ENCODE peak calls at places on chromosomes 16 and 17, in six cellular contexts. H, W, F, K, Y and M are unnamed samples.

GRCh38 chr17:46872421-46872820 is 21.0 kb downstream of the WNT9B start:
- DNase-seq in H (no peak), W (no peak), F (no peak), K (no peak), Y (no peak), M (no peak)

GRCh38 chr17:16968786-16969185 is 3.1 kb downstream of the TNFRSF13B start:
- DNase-seq in H (no peak), W (no peak), F (no peak), K (no peak), Y (peak), M (no peak)

GRCh38 chr16:86495756-86496261 is 14.5 kb upstream of the FOXF1 start:
- DNase-seq in H (no peak), W (no peak), F (no peak), K (no peak), Y (no peak), M (no peak)

GRCh38 chr17:2701996-2702741 is 9.4 kb downstream of the CLUH start:
- DNase-seq in H (no peak), W (peak), F (no peak), K (no peak), Y (no peak), M (no peak)

GRCh38 chr17:1485311-1485747 is 7.2 kb downstream of the MYO1C start:
- DNase-seq in H (peak), W (peak), F (no peak), K (peak), Y (peak), M (peak)

GRCh38 chr17:12342609-12343248 is 322.1 kb downstream of the MAP2K4 start:
- DNase-seq in H (peak), W (no peak), F (no peak), K (peak), Y (peak), M (peak)

GRCh38 chr16:10009691-10010090 is 172.5 kb downstream of the GRIN2A start:
- DNase-seq in H (no peak), W (no peak), F (no peak), K (no peak), Y (peak), M (no peak)

GRCh38 chr16:30010817-30011504 is at the start of gene DOC2A:
- DNase-seq in H (no peak), W (no peak), F (no peak), K (no peak), Y (no peak), M (no peak)

GRCh38 chr17:56679767-56680422 is 86.4 kb downstream of the NOG start:
- DNase-seq in H (no peak), W (no peak), F (no peak), K (no peak), Y (no peak), M (no peak)

GRCh38 chr16:81582655-81583441 is 138.2 kb downstream of the CMIP start:
- DNase-seq in H (no peak), W (peak), F (no peak), K (no peak), Y (no peak), M (no peak)

GRCh38 chr16:74760007-74760767 is 14.4 kb downstream of the FA2H start:
- DNase-seq in H (no peak), W (no peak), F (peak), K (no peak), Y (peak), M (peak)

GRCh38 chr17:18230288-18231141 is 5.1 kb downstream of the LLGL1 start:
- DNase-seq in H (no peak), W (no peak), F (no peak), K (no peak), Y (no peak), M (no peak)

GRCh38 chr17:79791354-79792123 is 5.3 kb downstream of the CBX8 start:
- DNase-seq in H (no peak), W (no peak), F (no peak), K (no peak), Y (no peak), M (no peak)

GRCh38 chr17:64150237-64151015 is 20.5 kb upstream of the ERN1 start:
- DNase-seq in H (no peak), W (peak), F (no peak), K (peak), Y (no peak), M (peak)

GRCh38 chr16:47660540-47660939 is 199.4 kb downstream of the PHKB start:
- DNase-seq in H (no peak), W (no peak), F (no peak), K (no peak), Y (no peak), M (no peak)

GRCh38 chr16:47666434-47666833 is 205.3 kb downstream of the PHKB start:
- DNase-seq in H (no peak), W (no peak), F (no peak), K (no peak), Y (no peak), M (no peak)

GRCh38 chr16:47667956-47668355 is 206.8 kb downstream of the PHKB start:
- DNase-seq in H (no peak), W (no peak), F (peak), K (no peak), Y (no peak), M (no peak)

DNA sequence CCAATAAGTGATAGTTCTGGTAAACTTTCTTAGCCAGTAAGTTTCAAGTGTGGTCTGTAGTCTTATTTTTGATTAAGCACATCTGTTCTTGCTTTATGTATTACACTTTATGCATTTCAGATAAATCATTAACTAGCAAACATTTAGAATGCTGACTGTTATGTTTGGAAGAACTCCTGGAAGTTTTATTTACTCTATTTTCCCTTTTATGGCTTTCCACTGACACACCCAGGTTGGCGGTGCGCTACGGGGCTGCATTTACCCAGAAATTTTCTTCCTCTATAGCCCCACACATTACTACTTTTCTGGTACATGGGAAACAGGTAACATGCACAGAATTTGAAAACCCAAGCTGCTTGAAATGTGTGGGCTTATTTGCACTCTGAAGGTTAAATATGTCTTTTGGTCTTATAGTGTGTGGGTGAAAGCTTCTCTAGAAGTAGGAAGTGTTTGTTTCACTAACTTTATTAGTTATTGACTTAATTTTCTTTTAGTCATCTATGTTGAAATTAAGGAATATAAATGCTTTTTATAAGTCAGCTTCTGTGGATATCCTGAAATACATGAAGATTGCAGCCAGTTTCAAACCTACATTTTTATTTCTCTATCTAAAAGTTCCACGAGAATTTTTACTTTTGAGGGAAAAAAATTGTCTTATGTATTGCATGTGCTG is 203.7 kb downstream of the PHKB start:
- DNase-seq in H (peak), W (peak), F (peak), K (peak), Y (no peak), M (no peak)
- H3K4me3 ChIP-seq in H (no peak), W (no peak), F (no peak), K (no peak), Y (no peak), M (no peak)

DNA sequence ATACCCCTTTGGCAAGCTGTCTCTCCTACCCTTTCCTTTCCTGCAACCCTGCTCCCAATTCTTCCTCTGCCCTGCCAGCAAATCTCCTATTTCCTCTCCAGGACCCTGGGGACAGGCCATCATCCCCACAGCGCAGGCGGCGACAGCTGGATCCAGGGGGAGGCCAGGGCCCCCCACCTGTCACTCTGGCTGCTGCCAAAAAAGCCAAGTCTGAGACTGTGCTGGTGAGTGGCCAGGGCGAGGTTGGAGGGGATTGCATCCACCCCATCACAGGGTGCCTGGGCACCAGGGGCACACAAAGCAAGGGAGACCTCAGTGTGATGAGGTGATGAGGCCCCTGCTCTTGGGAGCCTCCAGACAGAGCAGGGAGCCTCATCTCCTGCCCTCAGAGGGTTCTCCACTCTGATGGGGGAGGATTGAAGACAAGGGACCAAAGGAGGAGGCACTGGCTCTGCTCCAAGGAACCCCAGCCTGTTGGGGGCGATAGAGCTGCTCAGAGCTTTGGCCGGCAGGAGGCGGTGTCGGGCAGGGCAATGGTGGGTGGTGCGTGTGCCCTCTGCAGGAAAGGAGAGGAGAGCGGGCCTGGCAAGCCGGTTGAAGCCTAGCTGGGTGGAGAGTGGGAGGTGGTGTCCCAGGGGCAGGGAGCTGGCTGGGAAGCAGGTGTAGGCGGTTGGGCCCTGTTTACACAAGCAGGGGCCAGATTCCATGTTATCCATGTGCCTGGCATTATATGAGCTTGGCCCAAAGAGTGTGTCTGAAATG is 15.6 kb upstream of the PDK2 start:
- DNase-seq in H (peak), W (peak), F (no peak), K (peak), Y (peak), M (peak)
- TF ChIP-seq CTCF in H (peak), W (no peak), F (peak), K (peak), Y (peak), M (peak)

DNA sequence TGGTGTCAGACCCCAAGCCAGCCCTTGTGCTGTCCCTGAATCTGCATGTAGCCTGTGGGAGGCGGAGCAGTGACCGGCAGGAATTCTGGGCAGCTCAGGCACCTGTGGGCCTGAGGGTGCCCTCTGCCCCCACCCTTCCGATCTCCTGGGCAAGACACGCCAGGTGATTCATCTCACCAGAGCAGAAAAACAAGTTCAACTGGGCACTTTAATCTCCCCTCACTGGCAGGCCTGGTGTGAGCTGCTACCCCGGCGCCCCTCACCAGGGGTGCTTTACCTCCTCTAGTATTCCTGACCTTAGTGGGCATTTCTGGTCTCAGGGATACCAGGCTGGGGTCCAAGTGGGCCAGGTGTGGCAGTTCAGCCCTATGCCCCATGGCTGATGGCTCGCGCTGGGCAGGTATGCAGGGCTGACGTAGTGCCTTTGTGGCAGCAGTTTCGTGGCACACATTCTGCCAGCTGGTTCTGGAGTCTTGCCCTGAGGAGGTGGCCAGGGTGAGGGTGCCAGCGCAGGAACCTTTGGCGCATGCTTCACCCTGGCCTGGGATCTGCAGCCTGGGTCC is 6.0 kb downstream of the ERBB2 start:
- DNase-seq in H (peak), W (peak), F (no peak), K (peak), Y (no peak), M (no peak)
- H3K4me3 ChIP-seq in H (no peak), W (no peak), F (no peak), K (no peak), Y (no peak), M (no peak)

DNA sequence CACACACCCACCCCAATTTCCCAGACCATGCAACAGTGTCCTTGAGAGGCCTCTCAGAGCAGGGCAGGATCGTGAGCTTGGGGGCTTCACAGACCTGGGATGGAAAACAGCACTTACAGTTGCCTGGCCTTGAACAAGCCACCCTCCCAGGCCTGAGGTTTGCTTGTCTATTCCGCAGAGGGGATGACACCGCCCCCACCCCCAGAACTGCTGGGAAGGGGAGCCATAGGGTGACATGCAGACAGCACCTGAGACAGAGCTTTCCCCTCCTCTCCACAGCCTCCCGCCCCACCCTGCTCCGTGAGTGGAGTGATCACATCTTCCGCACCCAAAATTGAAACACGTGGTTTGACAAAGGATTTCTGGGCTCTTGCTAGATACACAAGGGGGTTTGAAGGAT is 131.5 kb upstream of the TNRC6C start:
- DNase-seq in H (no peak), W (no peak), F (no peak), K (no peak), Y (no peak), M (no peak)
- TF ChIP-seq CTCF in H (no peak), W (no peak), F (no peak), K (no peak), Y (no peak), M (no peak)

DNA sequence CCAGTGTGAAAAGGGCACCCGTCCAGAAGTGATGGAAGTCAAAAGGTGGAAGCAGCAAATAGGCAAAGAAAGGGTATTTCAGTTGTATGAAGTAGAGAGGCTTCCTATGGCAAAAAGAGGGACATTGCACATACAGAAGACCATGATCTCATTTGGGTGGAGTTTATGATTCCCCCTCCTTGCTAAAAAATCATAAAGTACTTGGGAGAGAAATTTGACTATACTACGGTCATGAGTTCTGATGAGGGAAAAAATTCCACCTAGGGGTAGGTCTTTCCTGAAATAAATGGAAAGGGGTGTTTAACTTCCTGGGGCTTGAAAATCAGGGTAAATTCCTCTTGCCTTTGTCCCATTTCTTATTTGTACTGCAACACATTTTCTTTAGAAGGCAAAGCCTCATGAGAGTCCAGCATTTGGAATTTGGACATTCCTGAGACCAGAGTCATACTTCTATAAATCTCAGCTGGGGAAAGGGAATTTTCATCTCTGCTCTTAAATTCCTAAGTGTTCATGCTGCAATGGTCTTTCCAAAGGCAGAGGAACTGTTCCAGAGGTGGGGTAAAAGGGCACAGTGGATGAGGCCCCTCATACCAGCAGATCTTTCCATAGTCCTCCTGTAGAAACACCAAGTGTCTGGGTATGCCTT is 5.8 kb downstream of the LYRM1 start:
- DNase-seq in H (no peak), W (no peak), F (peak), K (no peak), Y (no peak), M (peak)
- H3K4me3 ChIP-seq in H (no peak), W (no peak), F (no peak), K (no peak), Y (no peak), M (no peak)

DNA sequence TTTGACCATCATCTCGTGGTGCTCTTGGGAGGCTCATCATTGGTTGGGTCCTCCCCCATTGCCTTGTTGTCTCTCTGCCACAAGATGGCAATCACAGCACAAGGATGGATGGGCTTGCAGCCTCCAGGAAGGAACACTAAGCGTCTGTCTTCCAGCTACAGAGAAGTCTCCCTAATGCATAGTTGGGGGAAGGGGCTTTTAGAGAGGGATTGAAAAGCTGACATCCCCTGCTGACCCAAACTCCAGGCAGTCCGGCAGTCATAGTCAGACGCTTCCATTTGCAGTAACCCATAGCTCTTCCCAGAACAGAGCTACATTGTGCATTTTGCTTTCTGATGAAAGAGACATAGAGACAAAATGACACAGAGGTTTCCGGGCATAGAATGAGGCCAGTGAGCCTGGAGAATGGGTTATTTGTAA is 111.4 kb downstream of the UTP18 start:
- DNase-seq in H (peak), W (peak), F (peak), K (peak), Y (peak), M (peak)
- TF ChIP-seq CTCF in H (no peak), W (peak), F (peak), K (peak), Y (peak), M (peak)

GRCh38 chr17:38338053-38338452 is 5.7 kb downstream of the GPR179 start:
- DNase-seq in H (no peak), W (no peak), F (no peak), K (no peak), Y (no peak), M (no peak)
- H3K4me3 ChIP-seq in H (no peak), W (no peak), F (no peak), K (no peak), Y (no peak), M (no peak)

GRCh38 chr17:5111402-5112204 is at the start of gene ZNF232:
- DNase-seq in H (peak), W (peak), F (peak), K (peak), Y (peak), M (peak)
- TF ChIP-seq CTCF in H (no peak), W (no peak), F (no peak), K (no peak), Y (no peak), M (no peak)

GRCh38 chr16:2180962-2181923 is 15.2 kb downstream of the CASKIN1 start:
- DNase-seq in H (no peak), W (no peak), F (no peak), K (no peak), Y (no peak), M (no peak)

GRCh38 chr16:2179576-2179975 is 16.8 kb downstream of the CASKIN1 start:
- DNase-seq in H (no peak), W (no peak), F (no peak), K (no peak), Y (no peak), M (no peak)

GRCh38 chr16:2181952-2182351 is 14.5 kb downstream of the CASKIN1 start:
- DNase-seq in H (no peak), W (no peak), F (no peak), K (no peak), Y (no peak), M (no peak)

GRCh38 chr16:2179107-2179501 is 17.3 kb downstream of the CASKIN1 start:
- DNase-seq in H (no peak), W (no peak), F (no peak), K (no peak), Y (no peak), M (no peak)

DNA sequence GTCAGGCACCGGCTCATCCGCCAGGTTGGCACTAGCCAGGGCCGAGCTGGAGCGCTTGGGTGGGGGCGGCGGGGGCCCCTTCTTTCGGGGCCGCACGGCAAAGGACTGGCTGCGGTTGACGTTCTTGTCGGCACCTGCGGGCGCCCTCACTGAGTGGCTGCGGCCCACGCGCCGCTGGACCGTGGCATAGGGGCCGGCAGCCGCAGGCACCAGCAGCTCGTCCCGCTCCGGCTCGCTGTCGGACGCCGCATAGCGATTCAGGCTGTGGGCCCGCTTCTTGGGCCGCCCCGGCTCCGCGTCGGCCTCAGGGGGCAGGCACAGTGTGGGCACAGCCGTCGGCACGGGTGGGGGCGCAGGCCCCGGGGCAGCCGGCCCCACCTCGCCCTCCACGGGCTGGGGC is 15.9 kb downstream of the CASKIN1 start:
- DNase-seq in H (no peak), W (no peak), F (no peak), K (no peak), Y (no peak), M (no peak)
- H3K4me3 ChIP-seq in H (no peak), W (no peak), F (no peak), K (no peak), Y (no peak), M (no peak)